ENCODE peak calls at places on chromosomes 4 and X, in nine cellular contexts. S is OCI-LY7, V is AG10803, I is mucosa of descending colon, C is GM20000, B is right lobe of liver, J is bronchial epithelial cell, E is GM23338, Z is endodermal cell. K is an unnamed sample.
A peak's percentile ranks its signal among the peaks of the same experiment; 100 is the strongest.

GRCh38 chr4:125726121-125726520 is 411.4 kb downstream of the FAT4 start:
- DNase-seq in S (no peak), V (no peak), I (no peak), C (no peak), B (no peak), J (no peak), E (no peak), Z (no peak), K (no peak)

GRCh38 chr4:101357751-101358150 is 10.4 kb upstream of the PPP3CA start:
- DNase-seq in S (no peak), V (peak; percentile 34), I (no peak), C (no peak), B (no peak), J (peak; percentile 13), E (peak; percentile 8), Z (no peak), K (no peak)

GRCh38 chrX:50470103-50471031 is at the start of gene DGKK:
- DNase-seq in S (no peak), V (no peak), I (no peak), C (no peak), B (peak; percentile 15), J (no peak), E (peak; percentile 88), Z (peak; percentile 90), K (no peak)

GRCh38 chr4:41169256-41169655 is 45.1 kb downstream of the APBB2 start:
- DNase-seq in S (no peak), V (no peak), I (no peak), C (no peak), B (no peak), J (no peak), E (no peak), Z (no peak), K (no peak)

GRCh38 chr4:185774815-185775684 is 36.9 kb downstream of the SORBS2 start:
- DNase-seq in S (no peak), V (peak; percentile 93), I (peak; percentile 29), C (no peak), B (peak; percentile 49), J (peak; percentile 67), E (peak; percentile 28), Z (no peak), K (no peak)

GRCh38 chr4:152037435-152037834 is 276.6 kb upstream of the GATB start:
- DNase-seq in S (no peak), V (no peak), I (no peak), C (no peak), B (no peak), J (no peak), E (no peak), Z (no peak), K (no peak)

GRCh38 chrX:134592303-134592702 is 66.0 kb downstream of the PLAC1 start:
- DNase-seq in S (no peak), V (no peak), I (no peak), C (no peak), B (no peak), J (no peak), E (no peak), Z (no peak), K (no peak)

GRCh38 chr4:163922302-163922701 is 427.8 kb downstream of the TMA16 start:
- DNase-seq in S (no peak), V (no peak), I (no peak), C (no peak), B (no peak), J (peak; percentile 36), E (no peak), Z (no peak), K (no peak)

GRCh38 chrX:48864210-48864609 is 28.8 kb upstream of the PCSK1N start:
- DNase-seq in S (no peak), V (peak; percentile 32), I (peak; percentile 4), C (no peak), B (no peak), J (peak; percentile 58), E (no peak), Z (no peak), K (no peak)

GRCh38 chr4:182261651-182262223 is 18.5 kb downstream of the TENM3 start:
- DNase-seq in S (no peak), V (no peak), I (no peak), C (no peak), B (no peak), J (no peak), E (no peak), Z (no peak), K (no peak)

GRCh38 chr4:127143460-127144190 is 489.1 kb upstream of the INTU start:
- DNase-seq in S (no peak), V (peak; percentile 87), I (no peak), C (no peak), B (no peak), J (peak; percentile 60), E (no peak), Z (no peak), K (no peak)

GRCh38 chr4:120331486-120332281 is 265.0 kb upstream of the MAD2L1 start:
- DNase-seq in S (no peak), V (no peak), I (no peak), C (no peak), B (no peak), J (peak; percentile 17), E (no peak), Z (no peak), K (no peak)

GRCh38 chr4:145507636-145508035 is 26.0 kb downstream of the SMAD1 start:
- DNase-seq in S (peak; percentile 45), V (no peak), I (no peak), C (no peak), B (no peak), J (peak; percentile 96), E (no peak), Z (no peak), K (no peak)

GRCh38 chr4:142238589-142238988 is 602.2 kb downstream of the IL15 start:
- DNase-seq in S (no peak), V (peak; percentile 66), I (no peak), C (no peak), B (no peak), J (peak; percentile 46), E (no peak), Z (no peak), K (no peak)

GRCh38 chr4:337932-338758 is 531 bp downstream of the ZNF141 start:
- DNase-seq in S (no peak), V (peak; percentile 25), I (peak; percentile 41), C (peak; percentile 8), B (peak; percentile 53), J (no peak), E (no peak), Z (no peak), K (peak; percentile 56)

GRCh38 chrX:43474321-43474720 is 181.8 kb upstream of the MAOA start:
- DNase-seq in S (no peak), V (no peak), I (no peak), C (no peak), B (no peak), J (peak; percentile 56), E (peak; percentile 11), Z (peak; percentile 71), K (no peak)

GRCh38 chr4:155854597-155855226 is 11.4 kb downstream of the ASIC5 start:
- DNase-seq in S (no peak), V (peak; percentile 43), I (no peak), C (no peak), B (peak; percentile 27), J (no peak), E (no peak), Z (no peak), K (no peak)

GRCh38 chr4:7067147-7067522 is 729 bp downstream of the GRPEL1 start:
- DNase-seq in S (no peak), V (no peak), I (no peak), C (no peak), B (peak; percentile 71), J (peak; percentile 26), E (no peak), Z (no peak), K (peak; percentile 58)

GRCh38 chrX:38112566-38112965 is 106.2 kb downstream of the SYTL5 start:
- DNase-seq in S (peak; percentile 5), V (no peak), I (no peak), C (no peak), B (no peak), J (no peak), E (no peak), Z (no peak), K (no peak)

GRCh38 chr4:153750197-153750817 is 9.5 kb downstream of the RNF175 start:
- DNase-seq in S (peak; percentile 83), V (peak; percentile 65), I (peak; percentile 45), C (peak; percentile 75), B (no peak), J (peak; percentile 68), E (peak; percentile 95), Z (peak; percentile 91), K (peak; percentile 70)
- TF ChIP-seq CTCF in S (peak; percentile 90), V (peak; percentile 76), I (no peak), C (peak; percentile 51), B (peak; percentile 71), J (peak; percentile 75), E (peak; percentile 90), Z (peak; percentile 88), K (peak; percentile 69)

GRCh38 chrX:123464709-123465108 is 268.1 kb downstream of the THOC2 start:
- DNase-seq in S (no peak), V (no peak), I (no peak), C (no peak), B (no peak), J (no peak), E (no peak), Z (no peak), K (no peak)

DNA sequence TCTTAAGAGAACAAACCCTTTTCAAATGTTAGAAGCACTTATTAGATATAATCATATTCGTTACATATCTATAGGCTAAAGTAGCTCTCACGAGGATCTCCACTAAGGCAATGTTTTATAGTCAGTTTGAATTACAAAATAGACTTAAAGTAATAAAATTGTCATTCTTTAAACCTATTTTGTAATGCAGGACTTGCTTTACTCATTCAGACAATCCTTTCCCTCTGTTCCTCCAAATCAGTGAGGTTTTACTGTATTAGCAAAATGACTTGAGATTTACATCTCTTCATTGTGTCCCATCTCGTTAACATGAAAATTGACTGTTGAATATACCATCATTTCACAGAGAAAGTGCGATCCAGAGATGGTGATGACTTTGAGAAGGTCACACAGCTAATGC is 264.4 kb downstream of the THOC2 start:
- DNase-seq in S (no peak), V (no peak), I (no peak), C (no peak), B (no peak), J (no peak), E (no peak), Z (no peak), K (no peak)
- TF ChIP-seq CTCF in S (no peak), V (no peak), I (no peak), C (no peak), B (no peak), J (no peak), E (no peak), Z (no peak), K (no peak)

DNA sequence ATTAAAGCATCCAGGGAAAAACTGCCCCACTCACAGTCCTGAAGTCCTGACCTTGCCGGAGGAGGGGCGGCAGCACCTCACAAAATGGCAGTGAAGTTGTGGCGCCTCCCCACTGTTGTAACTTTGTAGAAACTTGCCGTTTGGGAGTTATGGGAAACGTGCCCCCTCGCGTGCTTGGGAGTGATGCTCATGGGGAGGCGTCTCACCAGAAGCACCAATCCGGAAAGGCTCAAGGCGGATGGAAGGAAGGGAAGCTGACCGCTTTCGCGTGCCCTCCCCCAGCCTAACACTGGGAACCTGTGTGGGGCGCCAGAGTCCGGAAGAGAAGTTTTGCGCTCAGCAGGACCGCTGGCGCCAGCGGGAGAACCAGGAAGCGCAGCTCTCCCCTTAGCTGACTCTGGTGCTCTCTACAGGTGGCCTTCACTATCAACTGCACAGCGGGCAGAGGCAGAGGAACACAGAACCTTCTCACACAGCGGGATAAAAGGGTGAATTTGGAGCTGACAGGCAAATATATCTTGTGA is at the start of the genes CT45A10 and SAGE1:
- DNase-seq in S (no peak), V (no peak), I (no peak), C (no peak), B (no peak), J (no peak), E (peak; percentile 37), Z (peak; percentile 40), K (no peak)
- TF ChIP-seq CTCF in S (no peak), V (no peak), I (no peak), C (no peak), B (no peak), J (no peak), E (no peak), Z (no peak), K (no peak)

GRCh38 chr4:87985887-87986200 is 10.3 kb downstream of the SPP1 start:
- DNase-seq in S (no peak), V (no peak), I (no peak), C (no peak), B (no peak), J (no peak), E (no peak), Z (no peak), K (no peak)
- TF ChIP-seq CTCF in S (peak; percentile 17), V (no peak), I (no peak), C (no peak), B (no peak), J (no peak), E (no peak), Z (no peak), K (peak; percentile 16)

K was measured in activated CD8-positive, alpha-beta T cell treated with anti-CD3 and anti-CD28 coated beads for 36 hours.